ENCODE peak calls at places on chromosomes 12 and 14, in seven cellular contexts. One of them, this sample, is unnamed.

GRCh38 chr14:89429206-89430091 is 12.4 kb upstream of the FOXN3 start:
- DNase-seq in left ventricle myocardium inferior: no peak
- DNase-seq in NCI-H1105: peak; percentile 80
- DNase-seq in left cardiac atrium: no peak
- DNase-seq in HCT116: no peak
- DNase-seq in pons: peak; percentile 26
- DNase-seq in foreskin keratinocyte: no peak
- DNase-seq in this sample: no peak

GRCh38 chr12:98446716-98447115 is 68.7 kb upstream of the TMPO start:
- DNase-seq in left cardiac atrium: no peak
- DNase-seq in NCI-H1105: no peak
- DNase-seq in foreskin keratinocyte: no peak
- DNase-seq in left ventricle myocardium inferior: no peak
- DNase-seq in pons: no peak
- DNase-seq in HCT116: no peak
- DNase-seq in this sample: no peak

GRCh38 chr12:109594566-109595317 is 21.1 kb downstream of the MVK start:
- DNase-seq in foreskin keratinocyte: no peak
- DNase-seq in HCT116: no peak
- DNase-seq in NCI-H1105: no peak
- DNase-seq in pons: no peak
- DNase-seq in left ventricle myocardium inferior: no peak
- DNase-seq in left cardiac atrium: no peak
- DNase-seq in this sample: no peak

GRCh38 chr12:101941306-101942000 is 64.1 kb downstream of the DRAM1 start:
- DNase-seq in pons: no peak
- DNase-seq in left cardiac atrium: no peak
- DNase-seq in left ventricle myocardium inferior: no peak
- DNase-seq in foreskin keratinocyte: no peak
- DNase-seq in NCI-H1105: no peak
- DNase-seq in HCT116: no peak
- DNase-seq in this sample: no peak

GRCh38 chr12:46445093-46445492 is 72.5 kb upstream of the SLC38A2 start:
- DNase-seq in left ventricle myocardium inferior: no peak
- DNase-seq in left cardiac atrium: no peak
- DNase-seq in foreskin keratinocyte: no peak
- DNase-seq in pons: no peak
- DNase-seq in NCI-H1105: no peak
- DNase-seq in HCT116: no peak
- DNase-seq in this sample: no peak

GRCh38 chr14:27181304-27181703 is 583.5 kb upstream of the NOVA1 start:
- DNase-seq in HCT116: no peak
- DNase-seq in NCI-H1105: no peak
- DNase-seq in foreskin keratinocyte: no peak
- DNase-seq in pons: no peak
- DNase-seq in left cardiac atrium: no peak
- DNase-seq in left ventricle myocardium inferior: peak; percentile 18
- DNase-seq in this sample: no peak

GRCh38 chr12:112973712-112974305 is 4.5 kb upstream of the OAS2 start:
- DNase-seq in left ventricle myocardium inferior: no peak
- DNase-seq in HCT116: no peak
- DNase-seq in left cardiac atrium: no peak
- DNase-seq in NCI-H1105: no peak
- DNase-seq in pons: peak; percentile 32
- DNase-seq in foreskin keratinocyte: no peak
- DNase-seq in this sample: no peak

GRCh38 chr12:124487065-124487833 is 80.2 kb downstream of the NCOR2 start:
- DNase-seq in foreskin keratinocyte: no peak
- DNase-seq in NCI-H1105: no peak
- DNase-seq in pons: peak; percentile 73
- DNase-seq in left cardiac atrium: peak; percentile 78
- DNase-seq in HCT116: no peak
- DNase-seq in left ventricle myocardium inferior: peak; percentile 61
- DNase-seq in this sample: no peak

GRCh38 chr14:77988966-77989365 is 181.2 kb upstream of the NRXN3 start:
- DNase-seq in foreskin keratinocyte: no peak
- DNase-seq in pons: peak; percentile 98
- DNase-seq in NCI-H1105: no peak
- DNase-seq in left cardiac atrium: peak; percentile 68
- DNase-seq in HCT116: no peak
- DNase-seq in left ventricle myocardium inferior: peak; percentile 29
- DNase-seq in this sample: peak; percentile 83

GRCh38 chr14:104249706-104250105 is 111.3 kb downstream of the KIF26A start:
- DNase-seq in NCI-H1105: no peak
- DNase-seq in foreskin keratinocyte: no peak
- DNase-seq in left ventricle myocardium inferior: no peak
- DNase-seq in left cardiac atrium: no peak
- DNase-seq in pons: no peak
- DNase-seq in HCT116: no peak
- DNase-seq in this sample: no peak

GRCh38 chr14:105314287-105315185 is at the start of gene PACS2:
- DNase-seq in pons: peak; percentile 78
- DNase-seq in left ventricle myocardium inferior: peak; percentile 79
- DNase-seq in left cardiac atrium: peak; percentile 81
- DNase-seq in foreskin keratinocyte: no peak
- DNase-seq in NCI-H1105: peak; percentile 80
- DNase-seq in HCT116: peak; percentile 47
- DNase-seq in this sample: peak; percentile 99

GRCh38 chr14:34583525-34583924 is 44.0 kb upstream of the EAPP start:
- DNase-seq in left cardiac atrium: no peak
- DNase-seq in pons: no peak
- DNase-seq in foreskin keratinocyte: no peak
- DNase-seq in HCT116: no peak
- DNase-seq in NCI-H1105: no peak
- DNase-seq in left ventricle myocardium inferior: no peak
- DNase-seq in this sample: no peak

GRCh38 chr12:53811606-53812005 is 59.8 kb upstream of the CISTR start:
- DNase-seq in pons: no peak
- DNase-seq in left ventricle myocardium inferior: no peak
- DNase-seq in NCI-H1105: no peak
- DNase-seq in HCT116: no peak
- DNase-seq in foreskin keratinocyte: no peak
- DNase-seq in left cardiac atrium: no peak
- DNase-seq in this sample: no peak

GRCh38 chr12:93778306-93778705 is 101.1 kb downstream of the CRADD start:
- DNase-seq in foreskin keratinocyte: no peak
- DNase-seq in left cardiac atrium: peak; percentile 71
- DNase-seq in NCI-H1105: no peak
- DNase-seq in left ventricle myocardium inferior: peak; percentile 60
- DNase-seq in pons: peak; percentile 37
- DNase-seq in HCT116: no peak
- DNase-seq in this sample: peak; percentile 77

GRCh38 chr12:124734224-124734788 is 129.4 kb downstream of the SCARB1 start:
- DNase-seq in left ventricle myocardium inferior: peak; percentile 29
- DNase-seq in foreskin keratinocyte: no peak
- DNase-seq in pons: peak; percentile 75
- DNase-seq in left cardiac atrium: peak; percentile 55
- DNase-seq in NCI-H1105: no peak
- DNase-seq in HCT116: no peak
- DNase-seq in this sample: no peak

GRCh38 chr14:33393155-33393894 is 454.6 kb downstream of the NPAS3 start:
- DNase-seq in left cardiac atrium: no peak
- DNase-seq in foreskin keratinocyte: no peak
- DNase-seq in left ventricle myocardium inferior: no peak
- DNase-seq in HCT116: no peak
- DNase-seq in NCI-H1105: no peak
- DNase-seq in pons: no peak
- DNase-seq in this sample: no peak

GRCh38 chr12:92929957-92930356 is 862 bp upstream of the EEA1 start:
- DNase-seq in left cardiac atrium: no peak
- DNase-seq in left ventricle myocardium inferior: no peak
- DNase-seq in HCT116: no peak
- DNase-seq in foreskin keratinocyte: no peak
- DNase-seq in pons: peak; percentile 44
- DNase-seq in NCI-H1105: no peak
- DNase-seq in this sample: no peak

GRCh38 chr12:31518680-31519227 is 72.2 kb downstream of the DENND5B start:
- DNase-seq in foreskin keratinocyte: peak; percentile 98
- DNase-seq in pons: peak; percentile 58
- DNase-seq in HCT116: peak; percentile 85
- DNase-seq in left ventricle myocardium inferior: no peak
- DNase-seq in left cardiac atrium: peak; percentile 49
- DNase-seq in NCI-H1105: peak; percentile 65
- DNase-seq in this sample: peak; percentile 88

GRCh38 chr14:34718750-34719304 is 4.4 kb upstream of the CFL2 start:
- DNase-seq in left ventricle myocardium inferior: no peak
- DNase-seq in foreskin keratinocyte: no peak
- DNase-seq in HCT116: no peak
- DNase-seq in left cardiac atrium: no peak
- DNase-seq in pons: no peak
- DNase-seq in NCI-H1105: no peak
- DNase-seq in this sample: peak; percentile 29

GRCh38 chr12:33634544-33634943 is 194.9 kb upstream of the SYT10 start:
- DNase-seq in HCT116: no peak
- DNase-seq in pons: no peak
- DNase-seq in left ventricle myocardium inferior: no peak
- DNase-seq in foreskin keratinocyte: no peak
- DNase-seq in left cardiac atrium: no peak
- DNase-seq in NCI-H1105: no peak
- DNase-seq in this sample: no peak

GRCh38 chr12:9869307-9870161 is at the start of gene CLEC2B:
- DNase-seq in left cardiac atrium: no peak
- DNase-seq in NCI-H1105: no peak
- DNase-seq in foreskin keratinocyte: peak; percentile 92
- DNase-seq in pons: peak; percentile 62
- DNase-seq in HCT116: no peak
- DNase-seq in left ventricle myocardium inferior: no peak
- DNase-seq in this sample: peak; percentile 44

GRCh38 chr12:2999265-2999841 is 40.2 kb downstream of the TEAD4 start:
- DNase-seq in left cardiac atrium: peak; percentile 59
- DNase-seq in pons: no peak
- DNase-seq in HCT116: no peak
- DNase-seq in NCI-H1105: no peak
- DNase-seq in left ventricle myocardium inferior: peak; percentile 22
- DNase-seq in foreskin keratinocyte: no peak
- DNase-seq in this sample: no peak

GRCh38 chr14:94770251-94770749 is 387 bp upstream of the GSC start:
- DNase-seq in NCI-H1105: peak; percentile 55
- DNase-seq in left cardiac atrium: no peak
- DNase-seq in foreskin keratinocyte: no peak
- DNase-seq in pons: no peak
- DNase-seq in HCT116: no peak
- DNase-seq in left ventricle myocardium inferior: no peak
- DNase-seq in this sample: no peak

GRCh38 chr14:93269341-93270068 is 62.4 kb downstream of the UBR7 start:
- DNase-seq in NCI-H1105: no peak
- DNase-seq in foreskin keratinocyte: peak; percentile 8
- DNase-seq in pons: peak; percentile 92
- DNase-seq in left cardiac atrium: no peak
- DNase-seq in HCT116: no peak
- DNase-seq in left ventricle myocardium inferior: no peak
- DNase-seq in this sample: peak; percentile 70

GRCh38 chr12:59911516-59911915 is 315.7 kb downstream of the SLC16A7 start:
- DNase-seq in NCI-H1105: no peak
- DNase-seq in foreskin keratinocyte: no peak
- DNase-seq in left cardiac atrium: no peak
- DNase-seq in pons: no peak
- DNase-seq in HCT116: no peak
- DNase-seq in left ventricle myocardium inferior: no peak
- DNase-seq in this sample: no peak

GRCh38 chr14:32332415-32333116 is 3.5 kb downstream of the AKAP6 start:
- DNase-seq in left ventricle myocardium inferior: no peak
- DNase-seq in pons: peak; percentile 62
- DNase-seq in left cardiac atrium: no peak
- DNase-seq in NCI-H1105: no peak
- DNase-seq in HCT116: no peak
- DNase-seq in foreskin keratinocyte: peak; percentile 70
- DNase-seq in this sample: no peak

GRCh38 chr14:94181835-94182234 is 7.7 kb downstream of the PPP4R4 start:
- DNase-seq in foreskin keratinocyte: no peak
- DNase-seq in left ventricle myocardium inferior: no peak
- DNase-seq in NCI-H1105: no peak
- DNase-seq in left cardiac atrium: no peak
- DNase-seq in HCT116: no peak
- DNase-seq in pons: no peak
- DNase-seq in this sample: no peak

GRCh38 chr12:56431850-56432249 is 17.4 kb downstream of the TIMELESS start:
- DNase-seq in foreskin keratinocyte: no peak
- DNase-seq in left cardiac atrium: no peak
- DNase-seq in left ventricle myocardium inferior: no peak
- DNase-seq in NCI-H1105: no peak
- DNase-seq in pons: no peak
- DNase-seq in HCT116: no peak
- DNase-seq in this sample: no peak

GRCh38 chr12:45914090-45914489 is 76.3 kb downstream of the SCAF11 start:
- DNase-seq in foreskin keratinocyte: peak; percentile 51
- DNase-seq in left cardiac atrium: no peak
- DNase-seq in HCT116: no peak
- DNase-seq in pons: no peak
- DNase-seq in left ventricle myocardium inferior: no peak
- DNase-seq in NCI-H1105: no peak
- DNase-seq in this sample: peak; percentile 90

GRCh38 chr12:68871899-68872298 is 61.1 kb downstream of the CPM start:
- DNase-seq in left cardiac atrium: no peak
- DNase-seq in pons: no peak
- DNase-seq in NCI-H1105: no peak
- DNase-seq in HCT116: peak; percentile 19
- DNase-seq in foreskin keratinocyte: no peak
- DNase-seq in left ventricle myocardium inferior: no peak
- DNase-seq in this sample: no peak

GRCh38 chr12:647039-647712 is 16.1 kb downstream of the NINJ2 start:
- DNase-seq in left ventricle myocardium inferior: no peak
- DNase-seq in foreskin keratinocyte: no peak
- DNase-seq in NCI-H1105: no peak
- DNase-seq in left cardiac atrium: no peak
- DNase-seq in HCT116: no peak
- DNase-seq in pons: no peak
- DNase-seq in this sample: no peak

GRCh38 chr12:81558031-81558430 is 201.1 kb downstream of the PPFIA2 start:
- DNase-seq in left ventricle myocardium inferior: no peak
- DNase-seq in HCT116: no peak
- DNase-seq in NCI-H1105: no peak
- DNase-seq in pons: no peak
- DNase-seq in foreskin keratinocyte: no peak
- DNase-seq in left cardiac atrium: no peak
- DNase-seq in this sample: no peak